ENCODE peak calls at places on chromosomes 16 and 17, in seven cellular contexts. V is iris pigment epithelial cell, K is GM13977, P is cardiac muscle cell, G is left ventricle myocardium inferior, A is amniotic stem cell, Z is AG04450. U is an unnamed sample.

GRCh38 chr17:4006745-4007211 is 42.5 kb upstream of the ATP2A3 start:
- DNase-seq in G (no peak), A (no peak), K (no peak), V (no peak), Z (no peak), P (no peak), U (no peak)

GRCh38 chr16:70331588-70332358 is 14.9 kb upstream of the DDX19A start:
- DNase-seq in V (peak; percentile 11), G (no peak), P (peak; percentile 16), A (no peak), K (no peak), Z (no peak), U (no peak)

GRCh38 chr17:67221062-67221998 is 23.7 kb downstream of the HELZ start:
- DNase-seq in Z (no peak), V (peak; percentile 62), G (no peak), A (no peak), P (peak; percentile 67), K (peak; percentile 34), U (no peak)

GRCh38 chr16:70725024-70725911 is 39.4 kb upstream of the MTSS2 start:
- DNase-seq in A (no peak), Z (no peak), V (no peak), G (peak; percentile 40), K (no peak), P (no peak), U (no peak)

GRCh38 chr16:7405166-7405565 is 72.5 kb downstream of the RBFOX1 start:
- DNase-seq in K (no peak), Z (no peak), P (no peak), G (peak; percentile 64), V (no peak), A (no peak), U (no peak)

GRCh38 chr17:64056269-64057005 is 36.0 kb upstream of the ICAM2 start:
- DNase-seq in V (no peak), K (peak; percentile 79), P (no peak), Z (no peak), A (no peak), G (no peak), U (no peak)

GRCh38 chr16:88478115-88478514 is 25.0 kb downstream of the ZFPM1 start:
- DNase-seq in V (no peak), A (no peak), P (no peak), Z (no peak), K (no peak), G (no peak), U (no peak)

GRCh38 chr16:11588321-11589244 is 1.9 kb upstream of the LITAF start:
- DNase-seq in K (no peak), V (no peak), Z (no peak), G (no peak), A (no peak), P (no peak), U (no peak)

GRCh38 chr17:76000016-76000754 is 470 bp upstream of the CDK3 start:
- DNase-seq in K (peak; percentile 85), P (peak; percentile 43), A (no peak), V (peak; percentile 26), G (no peak), Z (no peak), U (no peak)

GRCh38 chr17:57357830-57358426 is 101.6 kb downstream of the MSI2 start:
- DNase-seq in G (no peak), P (no peak), K (peak; percentile 44), Z (no peak), V (no peak), A (no peak), U (no peak)

GRCh38 chr17:44309472-44309871 is 1.1 kb downstream of the RUNDC3A start:
- DNase-seq in A (no peak), K (peak; percentile 24), V (no peak), G (no peak), P (no peak), Z (no peak), U (no peak)

GRCh38 chr16:75801307-75801706 is 75.0 kb upstream of the CPHXL start:
- DNase-seq in P (no peak), G (no peak), A (no peak), K (no peak), V (peak; percentile 11), Z (no peak), U (no peak)

GRCh38 chr16:23673971-23674614 is 4.6 kb upstream of the PLK1 start:
- DNase-seq in P (no peak), A (no peak), Z (no peak), G (no peak), V (no peak), K (no peak), U (no peak)

GRCh38 chr17:80264793-80265075 is 4.1 kb downstream of the RNF213 start:
- DNase-seq in V (no peak), K (no peak), Z (no peak), G (no peak), P (no peak), A (no peak), U (no peak)

GRCh38 chr16:8295436-8295835 is 294.9 kb downstream of the TMEM114 start:
- DNase-seq in K (no peak), V (no peak), Z (no peak), P (no peak), A (no peak), G (no peak), U (no peak)